ENCODE peak calls at places on chromosomes 5 and 9, in eight cellular contexts. R, E, P, W, U, N, B and D are unnamed samples.

GRCh38 chr5:132477784-132478497 is 12.6 kb downstream of the IRF1 start:
- DNase-seq in R (no peak), E (no peak), P (no peak), W (no peak), U (no peak), N (no peak), B (no peak), D (peak)

GRCh38 chr5:151822141-151822540 is 50.4 kb downstream of the G3BP1 start:
- DNase-seq in R (no peak), E (no peak), P (no peak), W (no peak), U (no peak), N (no peak), B (no peak), D (no peak)

GRCh38 chr5:91151947-91152346 is 231.2 kb downstream of the ARRDC3 start:
- DNase-seq in R (peak), E (no peak), P (no peak), W (no peak), U (no peak), N (peak), B (no peak), D (no peak)

GRCh38 chr9:7360513-7360912 is 439.1 kb downstream of the DMAC1 start:
- DNase-seq in R (no peak), E (no peak), P (no peak), W (peak), U (no peak), N (no peak), B (no peak), D (no peak)

GRCh38 chr5:146390469-146390868 is 51.8 kb downstream of the POU4F3 start:
- DNase-seq in R (no peak), E (no peak), P (no peak), W (peak), U (no peak), N (no peak), B (no peak), D (no peak)

GRCh38 chr5:6845856-6846255 is 132.6 kb downstream of the TENT4A start:
- DNase-seq in R (no peak), E (no peak), P (no peak), W (no peak), U (no peak), N (no peak), B (no peak), D (no peak)

GRCh38 chr5:65334077-65334476 is 147.6 kb downstream of the ADAMTS6 start:
- DNase-seq in R (no peak), E (no peak), P (no peak), W (peak), U (peak), N (no peak), B (peak), D (no peak)

GRCh38 chr5:61401726-61402125 is 69.7 kb downstream of the ZSWIM6 start:
- DNase-seq in R (peak), E (no peak), P (no peak), W (no peak), U (no peak), N (no peak), B (no peak), D (no peak)

GRCh38 chr9:131676431-131676972 is 63.4 kb downstream of the RAPGEF1 start:
- DNase-seq in R (no peak), E (peak), P (no peak), W (no peak), U (no peak), N (no peak), B (no peak), D (no peak)

GRCh38 chr5:126937796-126938195 is 92.6 kb downstream of the MARCHF3 start:
- DNase-seq in R (no peak), E (no peak), P (no peak), W (no peak), U (no peak), N (no peak), B (no peak), D (no peak)

GRCh38 chr9:72025956-72026355 is 34.5 kb downstream of the C9orf57 start:
- DNase-seq in R (no peak), E (no peak), P (no peak), W (no peak), U (no peak), N (no peak), B (no peak), D (no peak)

GRCh38 chr5:95403996-95404395 is 12.8 kb downstream of the FAM81B start:
- DNase-seq in R (no peak), E (no peak), P (no peak), W (no peak), U (no peak), N (no peak), B (no peak), D (no peak)

GRCh38 chr9:34653610-34654072 is 1.7 kb downstream of the IL11RA start:
- DNase-seq in R (no peak), E (no peak), P (no peak), W (no peak), U (no peak), N (no peak), B (no peak), D (no peak)